ENCODE peak calls at places on chromosomes 4 and X, in five cellular contexts. J, O, E, Y and H are unnamed samples. For H3K4me1, the result is how much of the 10 kb centered on the place peaks cover.

GRCh38 chrX:40845331-40845911 is 110.1 kb upstream of the MED14 start:
- DNase-seq in J (no peak), O (no peak), E (peak), Y (peak), H (no peak)

GRCh38 chrX:72105436-72105835 is 26.3 kb downstream of the RTL5 start:
- DNase-seq in J (no peak), O (no peak), E (no peak), Y (no peak), H (no peak)

GRCh38 chr4:6639137-6639680 is 1.3 kb upstream of the MRFAP1 start:
- DNase-seq in J (no peak), O (no peak), E (no peak), Y (no peak), H (no peak)

GRCh38 chr4:31039382-31039781 is 319.2 kb downstream of the PCDH7 start:
- DNase-seq in J (no peak), O (no peak), E (no peak), Y (no peak), H (no peak)

GRCh38 chrX:31499120-31499519 is 427.3 kb upstream of the FTHL17 start:
- DNase-seq in J (no peak), O (no peak), E (no peak), Y (no peak), H (no peak)

GRCh38 chrX:136555694-136556093 is 23.7 kb downstream of the VGLL1 start:
- DNase-seq in J (no peak), O (no peak), E (no peak), Y (no peak), H (no peak)

GRCh38 chrX:103535206-103535605 is 15.9 kb upstream of the RAB40A start:
- DNase-seq in J (no peak), O (no peak), E (no peak), Y (no peak), H (no peak)

GRCh38 chr4:39134674-39135073 is 47.7 kb upstream of the WDR19 start:
- DNase-seq in J (no peak), O (no peak), E (no peak), Y (no peak), H (no peak)

GRCh38 chrX:9977642-9978041 is 10.5 kb downstream of the CLDN34 start:
- DNase-seq in J (no peak), O (no peak), E (no peak), Y (no peak), H (no peak)

GRCh38 chr4:147772056-147772455 is 40.2 kb downstream of the ARHGAP10 start:
- DNase-seq in J (no peak), O (no peak), E (no peak), Y (no peak), H (no peak)
- H3K27ac ChIP-seq in J (no peak), O (peak), E (peak), Y (peak), H (no peak)

DNA sequence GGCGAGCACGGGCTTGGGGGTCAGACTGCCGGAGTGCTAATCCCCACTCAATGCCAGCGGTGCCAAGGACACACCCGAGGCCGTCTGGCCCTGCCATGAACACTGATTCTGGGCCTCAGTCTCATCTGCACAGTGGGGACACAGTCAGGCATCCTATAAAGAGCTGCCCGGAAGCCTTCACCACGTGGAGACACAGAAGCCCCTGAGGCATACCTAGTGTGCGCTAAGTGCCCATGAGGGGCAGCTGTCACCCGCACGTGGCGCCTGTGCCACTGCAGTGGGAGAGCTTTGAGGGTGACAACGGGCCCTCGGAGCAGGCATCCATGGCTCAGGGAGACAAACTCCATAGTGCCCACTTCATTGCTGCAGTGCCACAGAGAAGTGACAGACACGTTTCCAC is 86.3 kb downstream of the PHKA2 start:
- DNase-seq in J (no peak), O (no peak), E (no peak), Y (no peak), H (no peak)
- H3K4me1 ChIP-seq in J (under half), O (under half), E (under half), Y (under half), H (under half)

GRCh38 chrX:110430293-110431076 is 71.8 kb downstream of the RTL9 start:
- DNase-seq in J (no peak), O (no peak), E (no peak), Y (no peak), H (no peak)
- H3K27ac ChIP-seq in J (no peak), O (no peak), E (no peak), Y (no peak), H (no peak)

GRCh38 chr4:184387351-184387750 is 87.0 kb downstream of the IRF2 start:
- DNase-seq in J (no peak), O (no peak), E (no peak), Y (no peak), H (no peak)
- H3K4me1 ChIP-seq in J (under half), O (half or more), E (half or more), Y (half or more), H (under half)

DNA sequence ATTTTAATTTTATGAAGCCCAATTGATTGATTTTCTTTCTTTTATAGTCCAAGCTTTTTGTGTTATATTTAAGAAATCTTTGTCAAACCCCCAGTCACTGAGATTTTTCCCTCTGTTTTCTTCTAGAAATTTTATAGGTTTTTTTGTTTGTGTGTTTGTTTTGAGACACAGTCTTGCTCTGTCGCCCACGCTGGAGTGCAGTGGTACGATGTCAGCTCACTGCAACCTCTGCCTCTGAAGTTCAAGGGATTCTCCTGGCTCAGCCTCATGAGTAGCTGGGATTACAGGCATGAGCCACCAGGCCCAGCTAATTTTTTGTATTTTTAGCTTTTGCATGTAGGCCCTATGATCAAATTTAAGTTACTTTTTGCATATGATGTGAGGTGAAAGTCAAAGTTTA is 20.9 kb upstream of the FBXW7 start:
- DNase-seq in J (no peak), O (no peak), E (no peak), Y (no peak), H (no peak)
- H3K27ac ChIP-seq in J (no peak), O (no peak), E (no peak), Y (no peak), H (no peak)

DNA sequence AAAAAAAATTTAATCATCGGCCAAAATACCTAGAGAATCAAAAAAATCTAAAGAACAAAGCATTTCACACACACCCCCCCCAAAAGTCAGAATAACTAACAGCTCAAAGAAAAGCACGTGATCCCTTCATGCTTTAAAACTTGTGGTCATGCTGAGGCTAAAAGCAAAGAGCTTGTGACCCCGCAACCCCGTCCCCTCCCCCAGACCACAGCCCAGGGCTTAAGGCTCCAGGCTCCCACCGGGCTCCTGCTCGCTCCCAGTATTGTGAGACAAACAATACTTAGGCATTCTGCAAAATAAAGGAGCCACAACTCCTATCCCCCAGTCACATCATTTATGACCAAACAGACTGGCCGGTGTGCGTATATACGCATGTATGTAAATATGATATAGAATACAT is 62.1 kb upstream of the CCDC160 start:
- DNase-seq in J (peak), O (no peak), E (no peak), Y (no peak), H (no peak)
- H3K4me1 ChIP-seq in J (under half), O (under half), E (under half), Y (under half), H (under half)

DNA sequence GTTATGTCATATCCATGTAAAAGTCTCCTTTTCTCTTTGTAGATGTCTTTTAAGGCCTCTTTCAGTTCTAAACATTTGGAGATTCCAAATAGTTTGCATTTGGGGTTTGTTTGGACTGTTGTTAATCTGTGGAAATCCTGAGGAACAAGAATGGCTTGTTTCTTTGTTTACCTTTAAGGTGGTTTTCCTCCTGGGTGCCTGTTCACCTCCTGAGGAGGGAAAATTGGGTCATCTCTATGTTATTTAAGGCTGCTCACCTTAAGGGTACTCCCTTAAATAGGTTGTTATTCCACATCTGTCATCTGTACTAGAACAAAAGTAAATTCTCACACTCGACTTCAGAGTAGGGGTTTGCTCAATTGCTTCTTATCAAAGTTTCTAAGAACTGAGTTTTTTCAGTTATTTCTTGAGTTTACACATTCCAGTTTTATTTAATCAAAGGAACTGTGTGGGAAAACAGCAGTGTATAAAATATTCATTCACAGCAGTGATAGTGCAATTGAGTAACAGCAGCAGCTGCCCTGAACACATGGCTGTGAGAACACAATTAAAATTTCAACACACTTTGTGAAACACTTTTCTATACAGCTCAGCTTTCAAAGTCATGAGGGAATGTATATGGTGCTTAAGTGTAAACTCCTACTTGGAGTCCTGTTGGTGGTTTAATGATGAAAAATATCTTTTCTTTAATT is 238.5 kb upstream of the PGRMC2 start:
- DNase-seq in J (no peak), O (no peak), E (no peak), Y (no peak), H (no peak)
- H3K27ac ChIP-seq in J (no peak), O (peak), E (peak), Y (peak), H (peak)